ENCODE peak calls at places on chromosomes 16 and 17, in four cellular contexts. G, S, B and X are unnamed samples.

GRCh38 chr16:52861614-52862022 is 191.1 kb downstream of the CHD9NB start:
- DNase-seq in G (peak; percentile 48), S (no peak), B (no peak), X (no peak)

GRCh38 chr17:52136173-52136572 is 22.3 kb downstream of the CA10 start:
- DNase-seq in G (no peak), S (no peak), B (no peak), X (no peak)

GRCh38 chr16:68524069-68524820 is 14.8 kb upstream of the ZFP90 start:
- DNase-seq in G (no peak), S (no peak), B (peak; percentile 53), X (no peak)

GRCh38 chr17:52148969-52149351 is 9.6 kb downstream of the CA10 start:
- DNase-seq in G (no peak), S (no peak), B (no peak), X (no peak)

GRCh38 chr17:48618366-48618896 is 3.3 kb upstream of the HOXB8 start:
- DNase-seq in G (peak; percentile 90), S (peak; percentile 63), B (peak; percentile 90), X (peak; percentile 79)

GRCh38 chr17:80494547-80494946 is 18.1 kb upstream of the NPTX1 start:
- DNase-seq in G (no peak), S (no peak), B (no peak), X (no peak)

GRCh38 chr17:19508327-19508867 is 25.3 kb upstream of the SLC47A1 start:
- DNase-seq in G (no peak), S (peak; percentile 27), B (peak; percentile 72), X (no peak)

GRCh38 chr16:47052666-47053640 is 79.5 kb upstream of the DNAJA2 start:
- DNase-seq in G (no peak), S (no peak), B (no peak), X (no peak)

GRCh38 chr17:31544186-31544585 is 152.7 kb downstream of the RAB11FIP4 start:
- DNase-seq in G (no peak), S (no peak), B (no peak), X (no peak)

GRCh38 chr16:31084584-31085298 is 4.0 kb downstream of the PRSS53 start:
- DNase-seq in G (no peak), S (no peak), B (peak; percentile 39), X (no peak)

GRCh38 chr16:17885659-17886200 is 415.0 kb upstream of the XYLT1 start:
- DNase-seq in G (no peak), S (no peak), B (no peak), X (no peak)

GRCh38 chr17:49823614-49824013 is 24.3 kb downstream of the TAC4 start:
- DNase-seq in G (no peak), S (no peak), B (no peak), X (no peak)

GRCh38 chr16:24094660-24095059 is 161.5 kb upstream of the CACNG3 start:
- DNase-seq in G (no peak), S (no peak), B (no peak), X (no peak)

GRCh38 chr17:58306131-58306951 is 22.3 kb downstream of the TSPOAP1 start:
- DNase-seq in G (no peak), S (no peak), B (no peak), X (no peak)

GRCh38 chr17:58702708-58703107 is 10.3 kb downstream of the RAD51C start:
- DNase-seq in G (no peak), S (no peak), B (no peak), X (no peak)

GRCh38 chr16:56997931-56998330 is 8.6 kb downstream of the NLRC5 start:
- DNase-seq in G (no peak), S (no peak), B (no peak), X (no peak)

GRCh38 chr17:4477286-4477791 is 21.3 kb upstream of the SPNS2 start:
- DNase-seq in G (no peak), S (no peak), B (no peak), X (no peak)

GRCh38 chr16:26542198-26542597 is 524.5 kb upstream of the C16orf82 start:
- DNase-seq in G (no peak), S (no peak), B (no peak), X (no peak)

GRCh38 chr17:11503292-11503691 is 95.0 kb upstream of the DNAH9 start:
- DNase-seq in G (no peak), S (no peak), B (no peak), X (no peak)

GRCh38 chr16:73189132-73189531 is 141.2 kb upstream of the ZFHX3 start:
- DNase-seq in G (no peak), S (no peak), B (no peak), X (no peak)

GRCh38 chr17:7263071-7263800 is 958 bp upstream of the CLDN7 start:
- DNase-seq in G (no peak), S (no peak), B (no peak), X (no peak)

GRCh38 chr16:68999114-68999513 is 106.3 kb upstream of the HAS3 start:
- DNase-seq in G (no peak), S (no peak), B (peak; percentile 15), X (no peak)

GRCh38 chr17:49435630-49436029 is 20.9 kb upstream of the PHB1 start:
- DNase-seq in G (no peak), S (no peak), B (no peak), X (no peak)

GRCh38 chr16:83215417-83216001 is 588.7 kb downstream of the CDH13 start:
- DNase-seq in G (peak; percentile 34), S (no peak), B (peak; percentile 93), X (no peak)

GRCh38 chr16:77556203-77556602 is 121.4 kb upstream of the ADAMTS18 start:
- DNase-seq in G (peak; percentile 36), S (no peak), B (no peak), X (no peak)

GRCh38 chr16:89452241-89452640 is 38.1 kb downstream of the ANKRD11 start:
- DNase-seq in G (no peak), S (no peak), B (no peak), X (no peak)

GRCh38 chr16:14405611-14406537 is 224.2 kb downstream of the PARN start:
- DNase-seq in G (peak; percentile 36), S (no peak), B (peak; percentile 68), X (no peak)

GRCh38 chr16:19980866-19981265 is 92.8 kb downstream of the GPR139 start:
- DNase-seq in G (peak; percentile 25), S (no peak), B (no peak), X (no peak)

GRCh38 chr17:28306954-28307401 is 12.0 kb upstream of the TMEM97 start:
- DNase-seq in G (no peak), S (no peak), B (no peak), X (no peak)

GRCh38 chr16:86351041-86351784 is 159.1 kb upstream of the FOXF1 start:
- DNase-seq in G (no peak), S (no peak), B (no peak), X (no peak)

GRCh38 chr16:25171390-25171789 is 45.4 kb upstream of the AQP8 start:
- DNase-seq in G (no peak), S (no peak), B (peak; percentile 34), X (no peak)

GRCh38 chr17:5557485-5557884 is 26.8 kb downstream of the NLRP1 start:
- DNase-seq in G (no peak), S (no peak), B (no peak), X (no peak)

DNA sequence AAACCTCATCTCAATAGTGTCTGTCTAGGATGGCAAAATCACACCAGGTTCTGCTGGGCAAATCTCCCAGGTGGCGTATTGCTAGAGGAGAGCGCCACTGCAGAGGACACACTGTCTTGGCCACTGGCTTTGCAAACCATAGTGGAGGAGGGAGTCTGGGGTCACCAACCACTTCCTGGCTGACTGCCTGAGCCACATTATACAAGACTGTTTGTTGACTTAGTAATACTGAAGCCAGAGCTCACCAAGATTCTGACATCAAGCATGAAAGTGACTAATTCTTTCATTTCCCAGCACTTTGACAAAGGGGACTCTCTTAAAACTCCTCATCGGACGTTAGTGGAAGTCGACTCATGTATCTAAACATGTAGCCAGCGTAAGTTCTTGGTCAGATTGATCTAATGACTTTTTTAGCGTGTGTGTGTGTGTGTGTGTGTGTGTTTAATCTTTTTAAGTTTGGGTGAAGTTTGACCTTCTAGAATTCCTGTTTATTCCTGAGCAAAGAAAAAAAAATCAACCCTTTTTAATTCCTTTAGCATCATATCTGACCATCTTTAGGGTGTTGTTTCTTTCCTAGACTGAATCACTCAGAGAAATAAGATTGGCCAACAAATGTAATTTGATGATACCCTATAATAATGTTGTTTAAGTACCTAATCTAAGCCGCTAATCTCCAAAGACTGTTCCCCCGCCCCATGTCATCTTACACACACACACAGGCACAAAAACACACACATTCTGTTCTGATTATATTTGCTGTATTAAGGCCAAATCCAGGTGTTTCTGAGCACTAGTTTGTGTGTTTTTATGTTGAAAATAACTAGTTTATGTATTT is 13.8 kb downstream of the PITPNC1 start:
- DNase-seq in G (no peak), S (no peak), B (no peak), X (peak; percentile 7)
- H3K27ac ChIP-seq in G (no peak overlapping the region), S (peak overlapping the region; percentile 71), B (no peak overlapping the region), X (peak overlapping the region; percentile 19)

DNA sequence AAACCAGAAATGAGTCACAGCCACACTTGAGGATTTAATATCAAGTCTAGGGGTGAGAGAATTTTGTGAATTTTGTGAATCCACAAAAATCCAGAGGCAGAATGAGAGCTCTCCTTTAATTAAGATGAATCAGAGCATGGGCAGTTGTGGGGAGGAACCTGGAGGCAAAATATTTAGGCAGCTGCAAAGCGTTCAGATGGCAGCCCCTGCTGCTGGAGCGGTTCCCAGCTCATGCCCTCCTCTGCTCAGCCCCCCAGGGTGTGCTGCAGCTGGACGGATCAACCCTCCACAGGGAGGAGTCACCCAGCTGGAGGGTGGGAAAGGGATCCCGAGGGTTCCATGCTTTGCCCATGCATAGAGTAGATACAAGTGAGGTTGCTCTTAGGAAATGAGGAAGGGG is 43.4 kb upstream of the IRX6 start:
- DNase-seq in G (no peak), S (no peak), B (no peak), X (no peak)
- H3K27ac ChIP-seq in G (no peak overlapping the region), S (no peak overlapping the region), B (no peak overlapping the region), X (no peak overlapping the region)

GRCh38 chr17:69430488-69430887 is 16.0 kb downstream of the MAP2K6 start:
- DNase-seq in G (peak; percentile 87), S (no peak), B (no peak), X (no peak)
- H3K27ac ChIP-seq in G (peak overlapping the region; percentile 89), S (no peak overlapping the region), B (peak overlapping the region; percentile 69), X (no peak overlapping the region)

GRCh38 chr17:41654908-41655607 is 30.7 kb upstream of the KRT17 start:
- DNase-seq in G (no peak), S (no peak), B (no peak), X (no peak)
- H3K27ac ChIP-seq in G (no peak overlapping the region), S (no peak overlapping the region), B (no peak overlapping the region), X (no peak overlapping the region)

DNA sequence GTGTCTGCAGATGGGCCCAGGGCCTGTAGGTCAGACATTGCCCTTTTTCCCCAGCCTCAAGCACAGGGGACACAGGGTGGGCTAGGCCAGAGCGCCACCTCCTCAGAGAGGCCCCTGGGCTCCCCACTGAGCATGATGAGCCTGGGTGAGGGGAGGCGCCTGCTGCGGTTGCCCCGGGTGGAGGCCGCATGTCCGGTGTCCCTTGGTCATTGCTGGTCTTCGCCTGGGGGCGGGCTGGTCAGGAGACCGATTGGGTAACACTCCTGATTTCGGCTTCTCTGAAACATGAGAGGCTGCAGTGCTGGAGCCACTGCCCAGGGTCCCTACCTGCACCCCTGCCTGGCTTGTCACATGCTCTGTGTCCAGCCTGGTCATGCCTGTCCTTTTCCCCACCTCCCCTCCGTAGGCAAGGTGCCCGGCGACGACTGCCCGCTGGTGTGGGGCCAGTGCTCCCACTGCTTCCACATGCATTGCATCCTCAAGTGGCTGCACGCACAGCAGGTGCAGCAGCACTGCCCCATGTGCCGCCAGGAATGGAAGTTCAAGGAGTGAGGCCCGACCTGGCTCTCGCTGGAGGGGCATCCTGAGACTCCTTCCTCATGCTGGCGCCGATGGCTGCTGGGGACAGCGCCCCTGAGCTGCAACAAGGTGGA is 2.4 kb upstream of the NPB start:
- DNase-seq in G (no peak), S (no peak), B (no peak), X (no peak)
- H3K27ac ChIP-seq in G (no peak overlapping the region), S (no peak overlapping the region), B (no peak overlapping the region), X (no peak overlapping the region)

GRCh38 chr17:78765821-78766220 is 16.3 kb downstream of the CYTH1 start:
- DNase-seq in G (no peak), S (no peak), B (no peak), X (no peak)
- H3K27ac ChIP-seq in G (no peak overlapping the region), S (no peak overlapping the region), B (no peak overlapping the region), X (peak overlapping the region; percentile 85)

GRCh38 chr16:75247249-75247648 is 4.2 kb downstream of the BCAR1 start:
- DNase-seq in G (no peak), S (peak; percentile 80), B (no peak), X (peak; percentile 67)
- H3K27ac ChIP-seq in G (peak overlapping the region; percentile 99), S (peak overlapping the region; percentile 99), B (no peak overlapping the region), X (peak overlapping the region; percentile 100)